ENCODE peak calls at places on chromosome 9, in four cellular contexts. R is colonic mucosa, Q is GM23248, L is transverse colon. C is an unnamed sample. For H3K4me1, the result is how much of the 10 kb centered on the place peaks cover.

GRCh38 chr9:3863114-3863528 is 337.3 kb upstream of the RFX3 start:
- DNase-seq in R (no peak), Q (peak), L (no peak), C (no peak)

GRCh38 chr9:31027678-31028077 is 1356.8 kb upstream of the ACO1 start:
- DNase-seq in R (no peak), Q (no peak), L (no peak), C (no peak)

GRCh38 chr9:127525426-127526188 is 74.3 kb downstream of the LRSAM1 start:
- DNase-seq in R (no peak), Q (peak), L (no peak), C (no peak)

GRCh38 chr9:37420271-37421215 is 2.0 kb upstream of the GRHPR start:
- DNase-seq in R (no peak), Q (no peak), L (no peak), C (no peak)

GRCh38 chr9:631596-631995 is 209.9 kb upstream of the DMRT1 start:
- DNase-seq in R (no peak), Q (peak), L (no peak), C (no peak)

GRCh38 chr9:120583958-120584369 is 4.0 kb upstream of the CDK5RAP2 start:
- DNase-seq in R (peak), Q (peak), L (peak), C (no peak)

GRCh38 chr9:70120834-70121510 is 77.3 kb downstream of the MAMDC2 start:
- DNase-seq in R (peak), Q (peak), L (peak), C (peak)

GRCh38 chr9:95854386-95855015 is 21.0 kb upstream of the ERCC6L2 start:
- DNase-seq in R (no peak), Q (peak), L (no peak), C (no peak)

GRCh38 chr9:37028425-37029031 is 5.5 kb downstream of the PAX5 start:
- DNase-seq in R (no peak), Q (no peak), L (no peak), C (no peak)

GRCh38 chr9:99557816-99558215 is 263.9 kb upstream of the NR4A3 start:
- DNase-seq in R (no peak), Q (no peak), L (no peak), C (no peak)

GRCh38 chr9:131624636-131625241 is 79.4 kb downstream of the PRRT1B start:
- DNase-seq in R (no peak), Q (peak), L (no peak), C (no peak)

DNA sequence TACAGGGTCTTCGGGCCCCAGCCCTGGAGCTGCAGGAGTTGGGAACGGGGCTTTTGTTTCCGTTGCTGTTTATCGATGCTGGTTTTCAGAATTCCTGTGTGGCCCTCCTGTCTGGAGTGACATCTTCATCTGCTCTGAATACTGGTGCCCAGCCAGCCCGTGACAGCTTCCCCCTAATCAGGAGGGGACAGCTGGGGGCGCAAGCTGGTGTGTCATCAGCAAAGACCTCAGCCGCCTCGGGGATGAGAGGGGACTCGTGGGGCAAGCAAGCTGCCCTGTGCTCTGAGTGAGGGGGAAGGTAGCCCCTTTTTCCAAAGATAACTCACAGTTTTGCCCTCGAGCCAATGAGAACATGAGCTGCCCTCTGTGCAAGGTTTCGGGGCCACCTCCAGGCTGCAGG is 110.7 kb downstream of the RXRA start:
- DNase-seq in R (no peak), Q (no peak), L (no peak), C (no peak)
- H3K4me1 ChIP-seq in R (under half), Q (under half), L (under half), C (half or more)

DNA sequence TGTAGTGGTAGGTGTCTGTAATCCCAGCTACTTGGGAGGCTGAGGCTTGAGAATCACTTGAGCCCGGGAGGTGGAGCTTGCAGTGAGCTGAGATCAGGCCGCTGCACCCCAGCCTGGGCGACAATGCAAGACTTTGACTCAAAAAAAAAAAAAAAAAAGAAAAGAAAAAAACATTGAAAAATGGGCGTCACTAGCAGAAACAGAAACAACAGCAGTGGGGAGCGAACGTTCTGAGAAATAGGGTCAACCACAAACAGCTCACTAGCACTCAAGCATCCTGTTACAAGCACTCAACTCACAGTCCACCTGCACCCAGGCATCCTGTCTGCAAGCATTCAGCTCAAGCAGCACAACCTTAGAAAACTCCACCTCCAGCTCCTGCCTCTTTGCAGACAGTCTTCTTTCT is 17.2 kb downstream of the TRIM14 start:
- DNase-seq in R (no peak), Q (no peak), L (peak), C (peak)
- H3K4me3 ChIP-seq in R (no peak), Q (no peak), L (no peak), C (no peak)

GRCh38 chr9:123717581-123717980 is 212.3 kb downstream of the DENND1A start:
- DNase-seq in R (no peak), Q (no peak), L (no peak), C (no peak)

GRCh38 chr9:123713282-123713681 is 216.6 kb downstream of the DENND1A start:
- DNase-seq in R (no peak), Q (no peak), L (no peak), C (no peak)

GRCh38 chr9:123716339-123716738 is 213.6 kb downstream of the DENND1A start:
- DNase-seq in R (no peak), Q (no peak), L (no peak), C (no peak)

GRCh38 chr9:123712399-123712798 is 217.5 kb downstream of the DENND1A start:
- DNase-seq in R (no peak), Q (peak), L (no peak), C (no peak)

DNA sequence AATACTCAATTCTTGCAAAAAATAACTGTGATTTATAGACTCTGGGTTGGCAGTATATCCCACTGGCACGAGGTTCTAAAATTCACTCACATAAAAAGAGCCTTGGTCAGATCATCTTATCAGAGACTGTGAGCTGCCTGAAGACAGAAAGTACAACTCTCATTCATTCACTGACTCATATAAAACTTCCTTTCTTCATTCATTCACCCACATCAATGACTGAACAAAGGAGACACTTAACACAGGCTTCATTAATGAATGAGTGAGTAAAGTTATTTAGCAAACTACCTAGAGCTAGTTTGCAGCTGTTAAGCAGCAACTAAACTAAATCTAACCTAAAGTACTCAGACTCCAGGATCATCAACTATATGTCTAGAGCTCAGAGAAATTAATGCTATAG is 214.7 kb downstream of the DENND1A start:
- DNase-seq in R (no peak), Q (no peak), L (no peak), C (no peak)
- H3K4me1 ChIP-seq in R (under half), Q (under half), L (under half), C (under half)

GRCh38 chr9:87152206-87152605 is 204.9 kb upstream of the GAS1 start:
- DNase-seq in R (no peak), Q (no peak), L (no peak), C (no peak)

GRCh38 chr9:87149794-87150193 is 202.5 kb upstream of the GAS1 start:
- DNase-seq in R (no peak), Q (peak), L (no peak), C (no peak)

GRCh38 chr9:87148391-87149237 is 201.3 kb upstream of the GAS1 start:
- DNase-seq in R (peak), Q (peak), L (peak), C (peak)

DNA sequence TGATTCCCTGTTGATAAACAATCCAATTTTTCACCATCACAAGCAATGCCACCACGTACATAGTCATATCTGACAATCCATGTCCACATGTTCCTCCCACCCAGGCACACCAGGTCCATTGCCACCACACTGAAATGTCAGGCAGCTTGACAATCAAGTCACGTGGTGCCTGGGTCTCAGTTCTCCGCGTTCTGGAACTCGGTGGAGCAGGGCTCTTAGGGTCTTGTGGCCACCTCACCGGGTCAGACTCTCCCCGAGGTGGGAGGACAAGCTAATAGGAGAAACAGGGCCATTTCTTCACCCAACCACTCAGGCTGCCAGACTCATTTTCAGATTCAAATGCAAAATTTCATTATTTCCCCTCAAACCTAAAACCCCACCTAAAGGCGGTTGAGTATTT is 200.5 kb upstream of the GAS1 start:
- DNase-seq in R (no peak), Q (no peak), L (no peak), C (no peak)
- H3K4me3 ChIP-seq in R (no peak), Q (peak), L (no peak), C (no peak)

GRCh38 chr9:81560851-81561732 is 128.3 kb downstream of the TLE1 start:
- DNase-seq in R (no peak), Q (no peak), L (no peak), C (no peak)
- H3K4me1 ChIP-seq in R (under half), Q (half or more), L (under half), C (under half)

GRCh38 chr9:130432362-130432761 is 12.4 kb upstream of the ASS1 start:
- DNase-seq in R (no peak), Q (no peak), L (no peak), C (no peak)

GRCh38 chr9:130433947-130434262 is 10.9 kb upstream of the ASS1 start:
- DNase-seq in R (no peak), Q (no peak), L (no peak), C (no peak)

GRCh38 chr9:130431536-130432303 is 13.0 kb upstream of the ASS1 start:
- DNase-seq in R (no peak), Q (no peak), L (no peak), C (peak)

GRCh38 chr9:130433168-130433946 is 11.4 kb upstream of the ASS1 start:
- DNase-seq in R (no peak), Q (peak), L (no peak), C (no peak)

GRCh38 chr9:130432796-130433167 is 12.0 kb upstream of the ASS1 start:
- DNase-seq in R (no peak), Q (no peak), L (no peak), C (no peak)
- H3K4me3 ChIP-seq in R (peak), Q (peak), L (no peak), C (no peak)

GRCh38 chr9:114551750-114552685 is 35.6 kb upstream of the ATP6V1G1 start:
- DNase-seq in R (peak), Q (peak), L (peak), C (peak)

GRCh38 chr9:114546851-114547250 is 40.7 kb upstream of the ATP6V1G1 start:
- DNase-seq in R (no peak), Q (peak), L (no peak), C (no peak)

GRCh38 chr9:114552716-114553115 is 34.9 kb upstream of the ATP6V1G1 start:
- DNase-seq in R (no peak), Q (peak), L (no peak), C (no peak)

GRCh38 chr9:114553202-114553601 is 34.4 kb upstream of the ATP6V1G1 start:
- DNase-seq in R (no peak), Q (no peak), L (no peak), C (no peak)

DNA sequence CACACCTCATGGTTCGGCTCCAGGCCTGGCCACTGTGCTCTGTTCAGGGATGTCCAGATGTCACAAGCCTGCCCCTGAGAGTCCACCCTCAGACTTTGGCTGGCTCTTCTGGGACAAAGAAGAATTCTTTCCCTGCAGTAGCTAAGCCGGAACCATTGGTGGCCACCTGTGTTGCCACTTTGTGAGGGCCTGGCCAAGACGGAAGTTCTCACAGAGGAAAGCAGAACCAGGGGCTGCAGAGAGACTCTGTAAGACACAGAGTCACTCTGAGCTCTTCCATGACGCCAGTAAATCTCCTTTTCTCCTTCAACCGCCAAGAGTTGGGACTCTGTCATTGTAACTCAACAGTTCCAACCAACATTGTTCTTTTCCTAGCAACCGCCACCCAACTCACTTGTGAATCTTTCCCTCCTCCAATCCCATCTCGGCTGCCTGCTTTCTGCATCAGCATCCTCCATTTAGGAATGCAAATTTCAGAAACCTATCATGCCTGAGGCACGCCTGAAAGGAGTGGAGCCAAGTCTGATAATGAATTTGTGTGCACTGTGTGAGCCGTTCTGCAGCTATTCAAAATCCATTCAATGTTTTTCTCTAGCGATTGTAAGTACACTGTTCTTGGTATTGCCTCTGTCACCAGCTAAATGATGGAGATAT is 37.8 kb upstream of the ATP6V1G1 start:
- DNase-seq in R (no peak), Q (peak), L (no peak), C (no peak)
- H3K4me1 ChIP-seq in R (under half), Q (under half), L (under half), C (under half)